ENCODE peak calls at places on chromosome 18, in ten cellular contexts. D, K, P, Q, T, A, X, L, J and S are unnamed samples.

GRCh38 chr18:80200171-80200931 is 47.0 kb downstream of the PARD6G start:
- DNase-seq in D (peak; percentile 48), K (peak; percentile 11), P (peak; percentile 39), Q (peak; percentile 55), T (no peak), A (peak; percentile 40), X (peak; percentile 66), L (no peak), J (no peak), S (no peak)

GRCh38 chr18:13915973-13916372 is 637 bp upstream of the MC2R start:
- DNase-seq in D (no peak), K (no peak), P (no peak), Q (no peak), T (no peak), A (no peak), X (no peak), L (no peak), J (peak; percentile 48), S (no peak)

GRCh38 chr18:67261931-67262552 is 254.5 kb downstream of the DSEL start:
- DNase-seq in D (no peak), K (no peak), P (no peak), Q (no peak), T (no peak), A (no peak), X (no peak), L (no peak), J (no peak), S (no peak)

GRCh38 chr18:68764016-68764415 is 33.9 kb upstream of the CCDC102B start:
- DNase-seq in D (no peak), K (no peak), P (no peak), Q (no peak), T (no peak), A (no peak), X (no peak), L (no peak), J (no peak), S (no peak)

GRCh38 chr18:67216846-67217245 is 299.7 kb downstream of the DSEL start:
- DNase-seq in D (no peak), K (no peak), P (no peak), Q (no peak), T (no peak), A (no peak), X (no peak), L (no peak), J (no peak), S (no peak)

GRCh38 chr18:3898866-3899613 is 449.1 kb downstream of the TGIF1 start:
- DNase-seq in D (no peak), K (no peak), P (no peak), Q (no peak), T (no peak), A (no peak), X (no peak), L (no peak), J (no peak), S (no peak)

GRCh38 chr18:59141294-59142068 is 1.8 kb downstream of the SEC11C start:
- DNase-seq in D (no peak), K (no peak), P (no peak), Q (no peak), T (no peak), A (no peak), X (no peak), L (no peak), J (no peak), S (no peak)

GRCh38 chr18:48376406-48376805 is 32.8 kb downstream of the ZBTB7C start:
- DNase-seq in D (no peak), K (no peak), P (no peak), Q (peak; percentile 46), T (no peak), A (peak; percentile 54), X (no peak), L (no peak), J (no peak), S (no peak)

GRCh38 chr18:6203791-6204190 is 210.9 kb downstream of the L3MBTL4 start:
- DNase-seq in D (no peak), K (no peak), P (no peak), Q (no peak), T (no peak), A (no peak), X (no peak), L (no peak), J (peak; percentile 54), S (no peak)

GRCh38 chr18:69383191-69383590 is 17.5 kb upstream of the DOK6 start:
- DNase-seq in D (no peak), K (no peak), P (no peak), Q (peak; percentile 3), T (no peak), A (no peak), X (no peak), L (no peak), J (no peak), S (no peak)

GRCh38 chr18:24876266-24876665 is 415.8 kb downstream of the HRH4 start:
- DNase-seq in D (no peak), K (no peak), P (no peak), Q (no peak), T (no peak), A (no peak), X (no peak), L (no peak), J (no peak), S (no peak)

GRCh38 chr18:394997-395383 is 105.5 kb downstream of the COLEC12 start:
- DNase-seq in D (no peak), K (no peak), P (no peak), Q (no peak), T (no peak), A (no peak), X (no peak), L (no peak), J (peak; percentile 7), S (no peak)

GRCh38 chr18:70450658-70451253 is 161.9 kb downstream of the SOCS6 start:
- DNase-seq in D (no peak), K (no peak), P (peak; percentile 35), Q (peak; percentile 41), T (no peak), A (no peak), X (no peak), L (no peak), J (no peak), S (no peak)

GRCh38 chr18:62452280-62452824 is 70.5 kb upstream of the ZCCHC2 start:
- DNase-seq in D (no peak), K (no peak), P (peak; percentile 87), Q (no peak), T (no peak), A (no peak), X (no peak), L (no peak), J (no peak), S (no peak)

GRCh38 chr18:8507881-8508280 is 101.4 kb upstream of the RAB12 start:
- DNase-seq in D (no peak), K (no peak), P (no peak), Q (no peak), T (no peak), A (no peak), X (no peak), L (no peak), J (no peak), S (no peak)

GRCh38 chr18:8508320-8508719 is 100.9 kb upstream of the RAB12 start:
- DNase-seq in D (no peak), K (no peak), P (no peak), Q (no peak), T (no peak), A (no peak), X (no peak), L (no peak), J (no peak), S (no peak)

GRCh38 chr18:8506251-8507049 is 102.8 kb upstream of the RAB12 start:
- DNase-seq in D (no peak), K (no peak), P (no peak), Q (no peak), T (no peak), A (no peak), X (no peak), L (no peak), J (no peak), S (no peak)

GRCh38 chr18:8505036-8505435 is 104.2 kb upstream of the RAB12 start:
- DNase-seq in D (no peak), K (no peak), P (no peak), Q (no peak), T (no peak), A (no peak), X (no peak), L (no peak), J (no peak), S (no peak)

DNA sequence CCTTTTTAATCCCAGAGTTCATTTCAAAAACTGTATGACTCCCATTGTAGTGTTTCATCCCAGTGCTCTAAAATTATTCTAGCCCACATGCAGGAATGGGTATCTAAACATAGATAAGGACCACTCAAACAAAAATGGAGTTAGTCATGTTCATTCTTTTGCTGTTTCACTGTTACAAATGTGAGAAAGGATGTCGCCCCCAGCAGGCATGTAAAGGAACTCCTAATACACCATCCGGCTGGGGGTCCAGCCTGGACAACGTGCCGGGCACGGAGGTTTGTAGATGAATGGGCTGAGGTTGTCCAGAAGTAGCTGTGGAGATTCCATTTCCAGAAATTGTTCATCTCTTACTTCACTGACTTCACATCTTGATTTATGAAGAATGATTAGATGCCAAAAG is 101.9 kb upstream of the RAB12 start:
- DNase-seq in D (no peak), K (no peak), P (peak; percentile 14), Q (peak; percentile 60), T (no peak), A (peak; percentile 36), X (no peak), L (no peak), J (no peak), S (no peak)
- TF ChIP-seq CTCF in D (peak; percentile 23), K (no peak), P (peak; percentile 47), Q (peak; percentile 66), T (no peak), A (peak; percentile 52), X (no peak), L (peak; percentile 36), J (no peak), S (no peak)

DNA sequence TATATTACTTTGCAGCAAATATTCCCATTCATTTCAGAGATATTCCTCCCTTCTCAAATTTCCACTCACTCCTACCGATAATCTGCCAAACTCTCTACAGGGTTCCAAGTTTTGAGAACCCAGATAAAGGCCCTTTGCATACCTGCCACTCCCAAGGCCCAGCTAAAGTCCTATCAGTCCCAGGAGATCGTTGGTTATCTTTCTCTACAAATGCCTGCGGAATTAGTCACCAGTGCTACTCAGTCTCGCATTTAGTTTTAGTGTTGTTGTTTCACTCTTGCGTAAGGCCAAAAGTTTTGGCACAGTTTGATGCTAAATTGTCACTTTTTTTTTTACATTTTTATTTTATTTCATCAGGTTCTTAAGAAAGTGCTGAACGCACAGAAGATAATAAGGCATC is 29.2 kb upstream of the SETBP1 start:
- DNase-seq in D (no peak), K (no peak), P (no peak), Q (peak; percentile 21), T (no peak), A (no peak), X (no peak), L (no peak), J (no peak), S (no peak)
- TF ChIP-seq CTCF in D (no peak), K (no peak), P (no peak), Q (no peak), T (no peak), A (no peak), X (no peak), L (no peak), J (no peak), S (no peak)

GRCh38 chr18:12686100-12686499 is 16.4 kb downstream of the CEP76 start:
- DNase-seq in D (no peak), K (no peak), P (peak; percentile 50), Q (peak; percentile 11), T (no peak), A (no peak), X (no peak), L (no peak), J (no peak), S (no peak)
- TF ChIP-seq CTCF in D (no peak), K (no peak), P (peak; percentile 19), Q (peak; percentile 29), T (no peak), A (no peak), X (no peak), L (no peak), J (no peak), S (no peak)

GRCh38 chr18:32669549-32670165 is 103.2 kb downstream of the KLHL14 start:
- DNase-seq in D (no peak), K (no peak), P (peak; percentile 3), Q (peak; percentile 61), T (no peak), A (no peak), X (no peak), L (no peak), J (no peak), S (no peak)
- TF ChIP-seq CTCF in D (no peak), K (no peak), P (no peak), Q (peak; percentile 72), T (no peak), A (no peak), X (no peak), L (peak; percentile 55), J (peak; percentile 13), S (no peak)